ENCODE peak calls at places on chromosomes 13 and 19, in six cellular contexts. One of them, this sample, is unnamed.

GRCh38 chr19:6313398-6313969 is 19.9 kb downstream of the ACER1 start:
- DNase-seq in pancreas: no peak
- DNase-seq in thoracic aorta: no peak
- DNase-seq in fibroblast of mammary gland: no peak
- DNase-seq in mammary epithelial cell: no peak
- DNase-seq in lower lobe of right lung: no peak
- DNase-seq in this sample: no peak

GRCh38 chr19:35120898-35121297 is 5.3 kb downstream of the FXYD3 start:
- DNase-seq in fibroblast of mammary gland: peak; percentile 83
- DNase-seq in mammary epithelial cell: peak; percentile 69
- DNase-seq in lower lobe of right lung: no peak
- DNase-seq in pancreas: no peak
- DNase-seq in thoracic aorta: no peak
- DNase-seq in this sample: no peak

GRCh38 chr19:19372656-19373416 is 32.6 kb upstream of the GATAD2A start:
- DNase-seq in mammary epithelial cell: no peak
- DNase-seq in lower lobe of right lung: peak; percentile 86
- DNase-seq in fibroblast of mammary gland: peak; percentile 29
- DNase-seq in pancreas: no peak
- DNase-seq in thoracic aorta: no peak
- DNase-seq in this sample: peak; percentile 85

GRCh38 chr19:47885067-47885463 is 1.1 kb downstream of the SULT2A1 start:
- DNase-seq in lower lobe of right lung: peak; percentile 4
- DNase-seq in mammary epithelial cell: no peak
- DNase-seq in thoracic aorta: no peak
- DNase-seq in pancreas: no peak
- DNase-seq in fibroblast of mammary gland: no peak
- DNase-seq in this sample: no peak

GRCh38 chr13:106602178-106602577 is 34.2 kb upstream of the ARGLU1 start:
- DNase-seq in pancreas: no peak
- DNase-seq in thoracic aorta: no peak
- DNase-seq in mammary epithelial cell: no peak
- DNase-seq in fibroblast of mammary gland: no peak
- DNase-seq in lower lobe of right lung: peak; percentile 56
- DNase-seq in this sample: no peak

GRCh38 chr13:43516401-43516826 is 270.4 kb downstream of the ENOX1 start:
- DNase-seq in thoracic aorta: no peak
- DNase-seq in pancreas: no peak
- DNase-seq in mammary epithelial cell: no peak
- DNase-seq in lower lobe of right lung: no peak
- DNase-seq in fibroblast of mammary gland: peak; percentile 90
- DNase-seq in this sample: no peak

GRCh38 chr19:7267792-7268736 is 26.1 kb downstream of the INSR start:
- DNase-seq in thoracic aorta: no peak
- DNase-seq in pancreas: peak; percentile 7
- DNase-seq in mammary epithelial cell: no peak
- DNase-seq in lower lobe of right lung: peak; percentile 65
- DNase-seq in fibroblast of mammary gland: no peak
- DNase-seq in this sample: peak; percentile 77

GRCh38 chr13:73835138-73835721 is 299.0 kb downstream of the KLF12 start:
- DNase-seq in pancreas: no peak
- DNase-seq in fibroblast of mammary gland: peak; percentile 59
- DNase-seq in lower lobe of right lung: no peak
- DNase-seq in thoracic aorta: no peak
- DNase-seq in mammary epithelial cell: peak; percentile 36
- DNase-seq in this sample: no peak

GRCh38 chr19:45598267-45599011 is 3.6 kb downstream of the GPR4 start:
- DNase-seq in lower lobe of right lung: no peak
- DNase-seq in pancreas: no peak
- DNase-seq in fibroblast of mammary gland: peak; percentile 19
- DNase-seq in mammary epithelial cell: no peak
- DNase-seq in thoracic aorta: no peak
- DNase-seq in this sample: no peak

GRCh38 chr19:30629086-30629485 is 256.9 kb downstream of the ZNF536 start:
- DNase-seq in lower lobe of right lung: no peak
- DNase-seq in fibroblast of mammary gland: no peak
- DNase-seq in thoracic aorta: no peak
- DNase-seq in mammary epithelial cell: no peak
- DNase-seq in pancreas: no peak
- DNase-seq in this sample: no peak

GRCh38 chr13:30109471-30110135 is 197.7 kb downstream of the KATNAL1 start:
- DNase-seq in thoracic aorta: no peak
- DNase-seq in mammary epithelial cell: no peak
- DNase-seq in lower lobe of right lung: no peak
- DNase-seq in pancreas: no peak
- DNase-seq in fibroblast of mammary gland: no peak
- DNase-seq in this sample: no peak

GRCh38 chr13:93872948-93873347 is 606.5 kb downstream of the DCT start:
- DNase-seq in fibroblast of mammary gland: no peak
- DNase-seq in mammary epithelial cell: no peak
- DNase-seq in thoracic aorta: no peak
- DNase-seq in pancreas: no peak
- DNase-seq in lower lobe of right lung: no peak
- DNase-seq in this sample: no peak

GRCh38 chr13:30971575-30971974 is 39.1 kb downstream of the TEX26 start:
- DNase-seq in fibroblast of mammary gland: peak; percentile 55
- DNase-seq in lower lobe of right lung: no peak
- DNase-seq in thoracic aorta: no peak
- DNase-seq in pancreas: no peak
- DNase-seq in mammary epithelial cell: no peak
- DNase-seq in this sample: no peak

GRCh38 chr19:4278460-4278901 is 585 bp upstream of the SHD start:
- DNase-seq in mammary epithelial cell: no peak
- DNase-seq in thoracic aorta: no peak
- DNase-seq in fibroblast of mammary gland: no peak
- DNase-seq in lower lobe of right lung: no peak
- DNase-seq in pancreas: no peak
- DNase-seq in this sample: no peak

GRCh38 chr13:46288570-46289259 is 77.0 kb downstream of the LRRC63 start:
- DNase-seq in fibroblast of mammary gland: peak; percentile 67
- DNase-seq in lower lobe of right lung: no peak
- DNase-seq in pancreas: no peak
- DNase-seq in thoracic aorta: no peak
- DNase-seq in mammary epithelial cell: peak; percentile 38
- DNase-seq in this sample: no peak

GRCh38 chr19:47036233-47036651 is 12.2 kb downstream of the TMEM160 start:
- DNase-seq in pancreas: no peak
- DNase-seq in mammary epithelial cell: no peak
- DNase-seq in lower lobe of right lung: peak; percentile 69
- DNase-seq in fibroblast of mammary gland: peak; percentile 22
- DNase-seq in thoracic aorta: no peak
- DNase-seq in this sample: peak; percentile 80

GRCh38 chr19:10420444-10421239 is at the start of gene PDE4A:
- DNase-seq in mammary epithelial cell: peak; percentile 43
- DNase-seq in fibroblast of mammary gland: no peak
- DNase-seq in lower lobe of right lung: no peak
- DNase-seq in thoracic aorta: no peak
- DNase-seq in pancreas: no peak
- DNase-seq in this sample: no peak
- TF ChIP-seq CTCF in mammary epithelial cell: peak; percentile 31
- TF ChIP-seq CTCF in fibroblast of mammary gland: no peak
- TF ChIP-seq CTCF in lower lobe of right lung: peak; percentile 29
- TF ChIP-seq CTCF in thoracic aorta: no peak
- TF ChIP-seq CTCF in pancreas: no peak
- TF ChIP-seq CTCF in this sample: peak; percentile 36

GRCh38 chr13:110664074-110664473 is 41.8 kb downstream of the CARS2 start:
- DNase-seq in pancreas: no peak
- DNase-seq in mammary epithelial cell: no peak
- DNase-seq in thoracic aorta: no peak
- DNase-seq in fibroblast of mammary gland: no peak
- DNase-seq in lower lobe of right lung: no peak
- DNase-seq in this sample: no peak

GRCh38 chr13:110663491-110663890 is 42.4 kb downstream of the CARS2 start:
- DNase-seq in fibroblast of mammary gland: no peak
- DNase-seq in pancreas: no peak
- DNase-seq in thoracic aorta: no peak
- DNase-seq in mammary epithelial cell: no peak
- DNase-seq in lower lobe of right lung: no peak
- DNase-seq in this sample: no peak

GRCh38 chr13:110664673-110665072 is 41.2 kb downstream of the CARS2 start:
- DNase-seq in mammary epithelial cell: no peak
- DNase-seq in thoracic aorta: no peak
- DNase-seq in pancreas: peak; percentile 41
- DNase-seq in lower lobe of right lung: no peak
- DNase-seq in fibroblast of mammary gland: no peak
- DNase-seq in this sample: no peak

GRCh38 chr13:110666255-110666533 is 39.7 kb downstream of the CARS2 start:
- DNase-seq in lower lobe of right lung: no peak
- DNase-seq in pancreas: no peak
- DNase-seq in thoracic aorta: no peak
- DNase-seq in mammary epithelial cell: no peak
- DNase-seq in fibroblast of mammary gland: no peak
- DNase-seq in this sample: no peak

DNA sequence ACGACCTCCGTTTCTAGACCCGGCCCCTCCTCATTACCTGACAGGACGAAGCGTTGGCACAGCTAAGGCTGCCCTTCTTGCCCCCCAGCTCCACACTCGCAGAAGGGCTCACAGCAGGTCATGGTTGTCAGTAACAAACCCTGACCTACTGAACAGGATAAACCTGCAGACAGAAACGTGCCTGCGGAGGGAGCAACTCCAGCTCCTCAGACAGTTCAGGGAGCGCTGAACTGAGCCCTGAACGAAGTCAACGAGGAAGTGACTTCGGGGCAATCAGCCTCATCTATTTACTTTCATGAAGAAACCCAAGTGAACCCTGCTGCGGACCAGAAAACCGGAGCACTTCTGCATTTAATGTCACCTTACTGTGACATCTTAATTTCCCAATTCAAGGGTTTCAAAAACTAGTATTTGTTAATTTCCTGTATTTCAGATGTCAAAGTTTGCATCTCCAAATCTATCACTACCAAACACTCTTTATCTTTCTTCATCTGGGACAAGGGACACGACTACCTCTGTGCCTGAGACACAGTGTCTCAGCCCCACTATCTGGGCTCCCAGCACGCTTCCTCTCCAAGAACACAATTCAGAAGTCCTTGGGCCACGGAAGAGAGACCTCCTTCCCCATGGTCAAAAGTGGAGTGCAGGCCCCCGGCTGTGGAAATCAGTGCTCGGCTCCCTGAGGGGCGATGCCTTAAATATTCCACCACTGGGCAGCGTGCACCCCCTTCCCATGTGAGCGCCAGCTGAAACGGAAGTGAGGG is 40.2 kb downstream of the CARS2 start:
- DNase-seq in mammary epithelial cell: no peak
- DNase-seq in fibroblast of mammary gland: no peak
- DNase-seq in pancreas: peak; percentile 40
- DNase-seq in thoracic aorta: no peak
- DNase-seq in lower lobe of right lung: no peak
- DNase-seq in this sample: no peak
- H3K4me3 ChIP-seq in mammary epithelial cell: no peak overlapping the region
- H3K4me3 ChIP-seq in fibroblast of mammary gland: no peak overlapping the region
- H3K4me3 ChIP-seq in pancreas: no peak overlapping the region
- H3K4me3 ChIP-seq in thoracic aorta: no peak overlapping the region
- H3K4me3 ChIP-seq in lower lobe of right lung: no peak overlapping the region
- H3K4me3 ChIP-seq in this sample: no peak overlapping the region

GRCh38 chr19:52601025-52601973 is 31.2 kb downstream of the ZNF701 start:
- DNase-seq in thoracic aorta: peak; percentile 88
- DNase-seq in mammary epithelial cell: peak; percentile 89
- DNase-seq in fibroblast of mammary gland: peak; percentile 86
- DNase-seq in lower lobe of right lung: peak; percentile 96
- DNase-seq in pancreas: peak; percentile 99
- DNase-seq in this sample: peak; percentile 97
- TF ChIP-seq CTCF in thoracic aorta: peak; percentile 45
- TF ChIP-seq CTCF in mammary epithelial cell: peak; percentile 42
- TF ChIP-seq CTCF in fibroblast of mammary gland: peak; percentile 10
- TF ChIP-seq CTCF in lower lobe of right lung: peak; percentile 42
- TF ChIP-seq CTCF in pancreas: no peak
- TF ChIP-seq CTCF in this sample: peak; percentile 44

GRCh38 chr19:48961673-48962028 is 3.5 kb upstream of the FTL start:
- DNase-seq in thoracic aorta: no peak
- DNase-seq in pancreas: no peak
- DNase-seq in mammary epithelial cell: no peak
- DNase-seq in fibroblast of mammary gland: no peak
- DNase-seq in lower lobe of right lung: no peak
- DNase-seq in this sample: peak; percentile 70

GRCh38 chr19:48963371-48964204 is 1.5 kb upstream of the FTL start:
- DNase-seq in fibroblast of mammary gland: peak; percentile 73
- DNase-seq in pancreas: peak; percentile 84
- DNase-seq in thoracic aorta: peak; percentile 33
- DNase-seq in lower lobe of right lung: peak; percentile 83
- DNase-seq in mammary epithelial cell: no peak
- DNase-seq in this sample: peak; percentile 91

GRCh38 chr19:48964205-48965032 is 690 bp upstream of the FTL start:
- DNase-seq in fibroblast of mammary gland: peak; percentile 59
- DNase-seq in mammary epithelial cell: no peak
- DNase-seq in pancreas: no peak
- DNase-seq in thoracic aorta: no peak
- DNase-seq in lower lobe of right lung: peak; percentile 56
- DNase-seq in this sample: no peak

GRCh38 chr19:48962029-48962848 is 2.9 kb upstream of the FTL start:
- DNase-seq in fibroblast of mammary gland: peak; percentile 31
- DNase-seq in pancreas: no peak
- DNase-seq in lower lobe of right lung: peak; percentile 90
- DNase-seq in thoracic aorta: no peak
- DNase-seq in mammary epithelial cell: no peak
- DNase-seq in this sample: peak; percentile 93

GRCh38 chr19:48962849-48963165 is 2.3 kb upstream of the FTL start:
- DNase-seq in fibroblast of mammary gland: no peak
- DNase-seq in lower lobe of right lung: no peak
- DNase-seq in thoracic aorta: no peak
- DNase-seq in mammary epithelial cell: no peak
- DNase-seq in pancreas: no peak
- DNase-seq in this sample: no peak
- H3K4me3 ChIP-seq in fibroblast of mammary gland: no peak overlapping the region
- H3K4me3 ChIP-seq in lower lobe of right lung: no peak overlapping the region
- H3K4me3 ChIP-seq in thoracic aorta: no peak overlapping the region
- H3K4me3 ChIP-seq in mammary epithelial cell: no peak overlapping the region
- H3K4me3 ChIP-seq in pancreas: no peak overlapping the region
- H3K4me3 ChIP-seq in this sample: no peak overlapping the region

GRCh38 chr19:2246014-2246620 is 3.0 kb upstream of the AMH start:
- DNase-seq in lower lobe of right lung: no peak
- DNase-seq in fibroblast of mammary gland: no peak
- DNase-seq in thoracic aorta: no peak
- DNase-seq in mammary epithelial cell: no peak
- DNase-seq in pancreas: no peak
- DNase-seq in this sample: no peak
- TF ChIP-seq CTCF in lower lobe of right lung: no peak
- TF ChIP-seq CTCF in fibroblast of mammary gland: no peak
- TF ChIP-seq CTCF in thoracic aorta: no peak
- TF ChIP-seq CTCF in mammary epithelial cell: no peak
- TF ChIP-seq CTCF in pancreas: no peak
- TF ChIP-seq CTCF in this sample: no peak

GRCh38 chr13:27919934-27920676 is at the start of gene PDX1:
- DNase-seq in mammary epithelial cell: peak; percentile 46
- DNase-seq in fibroblast of mammary gland: no peak
- DNase-seq in thoracic aorta: no peak
- DNase-seq in pancreas: peak; percentile 92
- DNase-seq in lower lobe of right lung: no peak
- DNase-seq in this sample: no peak
- H3K4me3 ChIP-seq in mammary epithelial cell: peak within 1 kb of the TSS; percentile 33
- H3K4me3 ChIP-seq in fibroblast of mammary gland: no peak within 1 kb of the TSS
- H3K4me3 ChIP-seq in thoracic aorta: peak within 1 kb of the TSS; percentile 67
- H3K4me3 ChIP-seq in pancreas: peak within 1 kb of the TSS; percentile 83
- H3K4me3 ChIP-seq in lower lobe of right lung: peak within 1 kb of the TSS; percentile 51
- H3K4me3 ChIP-seq in this sample: peak within 1 kb of the TSS; percentile 39